ENCODE peak calls at places on chromosomes 4 and X, in four cellular contexts. N is psoas muscle, X is heart left ventricle, T is colonic mucosa. V is an unnamed sample.

GRCh38 chrX:120308959-120309872 is 2.0 kb downstream of the TMEM255A start:
- DNase-seq in N (peak; percentile 78), X (peak; percentile 44), T (peak; percentile 47), V (peak; percentile 51)

GRCh38 chr4:109665783-109666455 is 37.3 kb downstream of the CASP6 start:
- DNase-seq in N (no peak), X (no peak), T (no peak), V (no peak)

GRCh38 chr4:104211657-104212056 is 283.0 kb downstream of the CXXC4 start:
- DNase-seq in N (no peak), X (no peak), T (no peak), V (no peak)

GRCh38 chr4:7788193-7788592 is 151.5 kb downstream of the AFAP1 start:
- DNase-seq in N (no peak), X (peak; percentile 6), T (no peak), V (no peak)

GRCh38 chr4:7518871-7519637 is 84.3 kb upstream of the PSAPL1 start:
- DNase-seq in N (no peak), X (peak; percentile 72), T (no peak), V (peak; percentile 76)

GRCh38 chr4:140816806-140817205 is 60.6 kb upstream of the TBC1D9 start:
- DNase-seq in N (no peak), X (no peak), T (no peak), V (no peak)

GRCh38 chr4:176498857-176499256 is 179.1 kb downstream of the SPCS3 start:
- DNase-seq in N (no peak), X (no peak), T (no peak), V (no peak)

GRCh38 chrX:148443216-148443615 is 57.2 kb upstream of the AFF2 start:
- DNase-seq in N (no peak), X (no peak), T (no peak), V (no peak)

GRCh38 chr4:177583000-177583399 is 140.8 kb upstream of the AGA start:
- DNase-seq in N (no peak), X (no peak), T (no peak), V (no peak)

GRCh38 chr4:8704632-8705031 is 112.1 kb downstream of the CPZ start:
- DNase-seq in N (peak; percentile 38), X (no peak), T (no peak), V (no peak)

GRCh38 chrX:16786791-16787735 is 797 bp downstream of the TXLNG start:
- DNase-seq in N (peak; percentile 65), X (peak; percentile 38), T (no peak), V (peak; percentile 69)

GRCh38 chr4:53702334-53703266 is 111.3 kb upstream of the LNX1 start:
- DNase-seq in N (peak; percentile 89), X (peak; percentile 88), T (peak; percentile 83), V (peak; percentile 50)

GRCh38 chr4:159014896-159015295 is 88.0 kb upstream of the RAPGEF2 start:
- DNase-seq in N (no peak), X (no peak), T (no peak), V (no peak)

GRCh38 chrX:74349387-74349786 is 45.4 kb downstream of the ZCCHC13 start:
- DNase-seq in N (no peak), X (no peak), T (no peak), V (no peak)

GRCh38 chrX:39195156-39195555 is 393.9 kb downstream of the MID1IP1 start:
- DNase-seq in N (no peak), X (no peak), T (no peak), V (no peak)
- H3K27ac ChIP-seq in N (no peak overlapping the region), X (no peak overlapping the region), T (no peak overlapping the region), V (no peak overlapping the region)

GRCh38 chr4:89300060-89300459 is 7.5 kb downstream of the GPRIN3 start:
- DNase-seq in N (no peak), X (no peak), T (no peak), V (no peak)
- H3K4me1 ChIP-seq in N (no peaks in the 10 kb centered on the region), X (peaks cover 28% of the 10 kb centered on the region), T (peaks cover 11% of the 10 kb centered on the region), V (peaks cover 45% of the 10 kb centered on the region)

GRCh38 chr4:147233-147632 is 22.9 kb downstream of the ZNF718 start:
- DNase-seq in N (no peak), X (no peak), T (no peak), V (no peak)

GRCh38 chr4:146621-147020 is 22.3 kb downstream of the ZNF718 start:
- DNase-seq in N (no peak), X (no peak), T (no peak), V (no peak)
- H3K9me3 ChIP-seq in N (peaks cover 89% of the 10 kb centered on the region), X (peaks cover 100% of the 10 kb centered on the region), T (peaks cover 7% of the 10 kb centered on the region), V (peaks cover 12% of the 10 kb centered on the region)

GRCh38 chr4:11367371-11367770 is 61.3 kb downstream of the HS3ST1 start:
- DNase-seq in N (peak; percentile 87), X (peak; percentile 64), T (peak; percentile 19), V (peak; percentile 39)
- H3K27ac ChIP-seq in N (no peak overlapping the region), X (no peak overlapping the region), T (no peak overlapping the region), V (no peak overlapping the region)

DNA sequence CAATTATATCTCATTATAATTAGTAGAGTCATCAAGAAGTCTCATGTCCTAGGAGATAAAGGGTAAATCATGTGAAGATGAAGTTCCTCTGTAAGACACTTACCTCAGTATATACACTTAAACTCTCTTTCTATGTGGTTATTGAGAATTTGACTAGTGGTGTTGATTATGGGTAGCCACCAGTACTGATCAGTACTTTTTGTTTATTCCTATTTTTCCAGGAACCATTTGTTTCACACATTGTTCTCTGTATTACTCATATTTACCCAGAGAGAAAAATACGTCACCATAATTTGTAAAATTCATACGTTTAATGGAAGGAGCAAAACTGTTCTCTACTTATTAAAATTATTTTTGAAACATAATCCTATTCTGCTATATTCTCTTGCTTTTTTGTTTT is 55.8 kb upstream of the PRDM8 start:
- DNase-seq in N (no peak), X (no peak), T (no peak), V (no peak)
- H3K4me1 ChIP-seq in N (no peaks in the 10 kb centered on the region), X (no peaks in the 10 kb centered on the region), T (no peaks in the 10 kb centered on the region), V (no peaks in the 10 kb centered on the region)

GRCh38 chr4:107709916-107710315 is 10.1 kb downstream of the PAPSS1 start:
- DNase-seq in N (no peak), X (no peak), T (no peak), V (no peak)

GRCh38 chr4:107711831-107712230 is 8.2 kb downstream of the PAPSS1 start:
- DNase-seq in N (no peak), X (no peak), T (no peak), V (no peak)

GRCh38 chr4:107705742-107706556 is 14.1 kb downstream of the PAPSS1 start:
- DNase-seq in N (no peak), X (no peak), T (no peak), V (no peak)

GRCh38 chr4:107710493-107711459 is 9.3 kb downstream of the PAPSS1 start:
- DNase-seq in N (no peak), X (no peak), T (no peak), V (no peak)

DNA sequence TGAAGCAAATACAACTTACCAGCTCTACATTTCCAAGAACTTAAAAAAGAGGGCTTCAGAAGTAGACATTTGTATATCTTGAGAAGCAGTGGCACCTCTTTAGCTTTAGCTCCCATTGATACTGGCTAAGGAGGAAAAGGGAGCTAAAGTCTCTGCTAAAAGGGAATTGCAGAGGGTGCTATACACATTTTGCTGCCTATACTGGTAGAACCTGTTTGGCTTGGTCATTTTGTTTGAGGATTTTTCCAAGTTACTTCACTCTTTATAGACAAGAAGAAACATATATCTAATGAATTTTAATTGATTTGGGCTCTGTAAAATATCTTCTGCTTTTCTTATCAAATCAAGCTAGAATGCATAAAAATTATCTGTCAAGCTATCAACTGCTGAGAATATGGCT is 11.8 kb downstream of the PAPSS1 start:
- DNase-seq in N (no peak), X (no peak), T (no peak), V (no peak)
- H3K9me3 ChIP-seq in N (peaks cover 21% of the 10 kb centered on the region), X (peaks cover 43% of the 10 kb centered on the region), T (no peaks in the 10 kb centered on the region), V (no peaks in the 10 kb centered on the region)

GRCh38 chr4:44679060-44679459 is 840 bp downstream of the GUF1 start:
- DNase-seq in N (no peak), X (no peak), T (no peak), V (no peak)
- H3K27ac ChIP-seq in N (peak overlapping the region; percentile 96), X (peak overlapping the region; percentile 77), T (peak overlapping the region; percentile 87), V (peak overlapping the region; percentile 82)

DNA sequence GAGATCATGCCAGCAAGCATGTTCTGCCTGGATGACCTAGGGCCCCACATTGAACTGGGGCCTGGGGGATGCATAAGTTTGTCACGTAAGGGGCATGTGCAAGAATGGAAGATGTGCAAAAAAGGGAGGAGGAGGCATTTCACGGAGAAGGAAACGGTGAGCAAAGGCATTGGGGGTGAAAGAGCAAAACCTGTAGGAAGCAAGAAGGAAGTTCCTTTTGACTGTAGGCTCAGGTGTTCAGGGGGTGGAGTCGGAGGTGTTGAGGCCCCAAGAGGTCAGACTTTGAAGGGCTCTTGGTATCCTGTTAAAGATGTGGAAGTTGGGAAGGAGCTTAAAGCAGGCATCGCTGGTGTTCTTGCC is 625 bp upstream of the SCARB2 start:
- DNase-seq in N (no peak), X (no peak), T (peak; percentile 73), V (no peak)
- H3K4me1 ChIP-seq in N (peaks cover 71% of the 10 kb centered on the region), X (peaks cover 43% of the 10 kb centered on the region), T (peaks cover 15% of the 10 kb centered on the region), V (peaks cover 30% of the 10 kb centered on the region)

GRCh38 chrX:23802431-23802830 is 19.5 kb downstream of the SAT1 start:
- DNase-seq in N (no peak), X (no peak), T (no peak), V (no peak)

GRCh38 chrX:23792861-23793553 is 10.0 kb downstream of the SAT1 start:
- DNase-seq in N (no peak), X (no peak), T (no peak), V (no peak)

GRCh38 chrX:23799469-23800065 is 16.6 kb downstream of the SAT1 start:
- DNase-seq in N (no peak), X (no peak), T (no peak), V (no peak)

GRCh38 chrX:23797371-23798128 is 14.6 kb downstream of the SAT1 start:
- DNase-seq in N (no peak), X (no peak), T (peak; percentile 66), V (no peak)
- H3K9me3 ChIP-seq in N (no peaks in the 10 kb centered on the region), X (no peaks in the 10 kb centered on the region), T (no peaks in the 10 kb centered on the region), V (no peaks in the 10 kb centered on the region)